ENCODE peak calls at places on chromosomes 1 and 21, in seven cellular contexts. Y is NB4; G is amniotic epithelial cell; R is SK-MEL-5; Q is ELR; D is effector CD8-positive, alpha-beta T cell; S is left colon. C is an unnamed sample.

GRCh38 chr1:242219298-242219901 is 220.5 kb upstream of the MAP1LC3C start:
- DNase-seq in Q (no peak), G (peak), S (no peak), R (no peak), D (no peak), Y (no peak), C (no peak)

GRCh38 chr1:109142248-109142647 is 28.3 kb downstream of the ELAPOR1 start:
- DNase-seq in D (no peak), G (no peak), Q (no peak), R (no peak), Y (no peak), S (no peak), C (no peak)

GRCh38 chr1:41950820-41951219 is 32.1 kb upstream of the HIVEP3 start:
- DNase-seq in Q (peak), Y (no peak), D (no peak), R (no peak), G (no peak), S (no peak), C (no peak)

GRCh38 chr1:55503663-55504305 is 288.6 kb upstream of the USP24 start:
- DNase-seq in Q (peak), Y (no peak), D (no peak), R (no peak), S (no peak), G (peak), C (no peak)

GRCh38 chr1:26794391-26794790 is 6.6 kb downstream of the PIGV start:
- DNase-seq in D (no peak), Y (no peak), Q (no peak), G (no peak), S (no peak), R (no peak), C (no peak)

GRCh38 chr1:248886237-248886895 is 19.7 kb upstream of the PGBD2 start:
- DNase-seq in Q (no peak), S (no peak), R (no peak), D (no peak), G (no peak), Y (no peak), C (no peak)

GRCh38 chr1:78792756-78793155 is 143.1 kb downstream of the IFI44 start:
- DNase-seq in R (no peak), Y (no peak), S (no peak), D (no peak), G (peak), Q (peak), C (no peak)

GRCh38 chr21:29504751-29505321 is 206.1 kb downstream of the BACH1 start:
- DNase-seq in Y (no peak), Q (peak), G (peak), S (no peak), D (no peak), R (no peak), C (no peak)

GRCh38 chr21:45447821-45448220 is 42.9 kb downstream of the COL18A1 start:
- DNase-seq in D (no peak), Q (peak), R (no peak), S (no peak), G (no peak), Y (no peak), C (no peak)